ENCODE peak calls at places on chromosomes 4 and X, in ten cellular contexts. P, O, A, V, G, H, Z, Y, W and T are unnamed samples. For H4K20me1, the result is how much of the 10 kb centered on the place peaks cover.

GRCh38 chr4:8380511-8381415 is 59.8 kb downstream of the ACOX3 start:
- DNase-seq in G (no peak), A (no peak), H (no peak), W (no peak), Z (no peak), V (no peak), O (no peak), Y (no peak), P (no peak), T (no peak)

GRCh38 chr4:66307641-66308438 is 637.6 kb upstream of the EPHA5 start:
- DNase-seq in Z (no peak), G (no peak), H (no peak), O (no peak), P (no peak), A (no peak), V (no peak), Y (no peak), W (no peak), T (no peak)

GRCh38 chr4:96009720-96010119 is 169.8 kb downstream of the PDHA2 start:
- DNase-seq in P (peak), V (peak), H (peak), W (no peak), O (peak), Z (no peak), A (no peak), G (peak), Y (no peak), T (no peak)

GRCh38 chr4:39205000-39205399 is 22.7 kb downstream of the WDR19 start:
- DNase-seq in Y (peak), H (no peak), G (no peak), W (no peak), P (no peak), A (no peak), O (no peak), Z (no peak), V (peak), T (no peak)

GRCh38 chrX:35886135-35886534 is 33.4 kb upstream of the CFAP47 start:
- DNase-seq in V (no peak), Y (no peak), Z (no peak), G (no peak), A (no peak), O (no peak), W (no peak), H (no peak), P (no peak), T (no peak)

GRCh38 chrX:47175588-47175980 is 18.0 kb upstream of the UBA1 start:
- DNase-seq in P (no peak), O (no peak), A (no peak), G (no peak), W (no peak), V (no peak), Z (no peak), Y (peak), H (no peak), T (no peak)

GRCh38 chrX:71619193-71619592 is 882 bp upstream of the CXCR3 start:
- DNase-seq in O (no peak), W (no peak), A (no peak), G (no peak), Z (no peak), P (no peak), H (no peak), Y (no peak), V (peak), T (no peak)

GRCh38 chr4:123484291-123484926 is 87.8 kb downstream of the SPRY1 start:
- DNase-seq in W (peak), G (no peak), H (no peak), V (no peak), O (no peak), P (no peak), Z (no peak), Y (no peak), A (no peak), T (no peak)

GRCh38 chr4:77697860-77698599 is 92.4 kb downstream of the CXCL13 start:
- DNase-seq in O (peak), G (peak), Z (peak), A (peak), H (peak), P (peak), Y (no peak), V (peak), W (peak), T (no peak)

GRCh38 chr4:142615324-142615665 is 230.8 kb downstream of the INPP4B start:
- DNase-seq in W (no peak), P (peak), A (no peak), Y (no peak), Z (peak), V (peak), O (peak), G (no peak), H (peak), T (no peak)

GRCh38 chr4:69467797-69468196 is 27.9 kb downstream of the UGT2B4 start:
- DNase-seq in P (no peak), W (no peak), G (peak), O (no peak), A (no peak), H (no peak), V (no peak), Z (no peak), Y (no peak), T (no peak)

GRCh38 chr4:112213850-112214249 is 17.7 kb upstream of the AP1AR start:
- DNase-seq in Y (no peak), P (peak), H (peak), W (no peak), G (no peak), A (no peak), O (peak), V (peak), Z (no peak), T (no peak)

GRCh38 chrX:12480956-12481355 is 310.3 kb upstream of the PRPS2 start:
- DNase-seq in Y (no peak), P (no peak), W (no peak), H (no peak), G (no peak), O (peak), V (no peak), Z (no peak), A (no peak), T (no peak)

GRCh38 chr4:69376450-69376849 is 96.2 kb downstream of the UGT2B28 start:
- DNase-seq in V (no peak), G (no peak), O (no peak), W (no peak), Z (no peak), P (no peak), Y (no peak), A (no peak), H (no peak), T (no peak)

GRCh38 chr4:88021824-88022223 is 14.4 kb downstream of the PKD2 start:
- DNase-seq in G (no peak), A (no peak), Y (no peak), O (peak), H (peak), P (peak), V (no peak), W (no peak), Z (no peak), T (no peak)

GRCh38 chr4:149555146-149555545 is 260.5 kb downstream of the IQCM start:
- DNase-seq in A (no peak), V (peak), P (no peak), H (no peak), G (no peak), O (peak), Y (no peak), Z (no peak), W (no peak), T (no peak)

GRCh38 chrX:100636321-100636991 is at the start of gene TSPAN6:
- DNase-seq in A (peak), H (peak), Y (peak), W (peak), G (peak), V (peak), Z (peak), P (peak), O (peak), T (no peak)

GRCh38 chr4:75919914-75920313 is 17.7 kb upstream of the PPEF2 start:
- DNase-seq in H (peak), W (no peak), G (no peak), V (peak), Z (no peak), Y (no peak), O (no peak), P (peak), A (no peak), T (no peak)

DNA sequence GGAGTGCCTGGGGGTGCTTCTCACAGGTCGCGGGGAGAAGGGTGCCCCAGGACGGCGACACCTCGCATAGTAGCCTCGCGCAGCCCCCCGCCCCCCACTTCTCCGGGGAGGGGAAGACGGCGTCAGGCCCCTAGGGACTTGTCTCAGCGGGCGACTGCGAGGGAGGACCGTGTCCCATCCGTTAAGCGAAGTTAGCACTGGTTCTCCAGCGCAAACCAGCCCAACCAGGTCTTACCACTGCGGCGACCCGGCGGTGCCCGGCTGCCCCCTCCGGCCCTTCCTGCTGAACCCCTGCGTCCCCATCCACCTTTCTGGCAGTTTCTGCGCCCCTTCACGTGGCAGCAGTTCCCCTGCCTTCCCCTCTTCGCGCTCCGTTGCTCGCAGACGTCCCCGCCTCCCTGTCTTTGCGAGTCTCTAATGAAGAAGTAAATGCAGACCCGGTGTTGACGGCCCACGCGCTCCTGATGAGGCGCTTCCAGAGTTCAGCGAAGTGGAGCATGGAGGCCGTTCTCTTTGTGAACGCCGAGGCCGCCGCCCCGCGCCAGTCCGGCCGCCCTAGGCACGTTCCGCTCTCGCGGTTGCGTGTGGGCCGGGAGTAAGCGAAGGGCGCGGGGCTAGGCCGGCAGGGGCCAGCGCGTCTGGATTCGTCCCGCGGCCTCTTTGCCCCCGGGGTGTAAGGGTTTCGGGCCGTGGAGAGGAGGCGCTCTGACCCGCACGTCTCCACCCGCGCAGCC is 3.0 kb downstream of the SLIT2 start:
- DNase-seq in H (peak), A (no peak), Z (no peak), O (no peak), W (no peak), G (peak), Y (peak), V (peak), P (peak), T (no peak)
- H4K20me1 ChIP-seq in H (under half), A (under half), Z (under half), O (under half), W (under half), G (under half), Y (half or more), V (under half), P (under half), T (under half)

GRCh38 chrX:106451933-106452332 is 159.8 kb upstream of the RADX start:
- DNase-seq in G (no peak), A (no peak), Z (no peak), Y (no peak), P (no peak), V (no peak), W (no peak), H (no peak), O (no peak), T (no peak)
- H4K20me1 ChIP-seq in G (under half), A (under half), Z (under half), Y (under half), P (under half), V (under half), W (under half), H (under half), O (under half), T (under half)

DNA sequence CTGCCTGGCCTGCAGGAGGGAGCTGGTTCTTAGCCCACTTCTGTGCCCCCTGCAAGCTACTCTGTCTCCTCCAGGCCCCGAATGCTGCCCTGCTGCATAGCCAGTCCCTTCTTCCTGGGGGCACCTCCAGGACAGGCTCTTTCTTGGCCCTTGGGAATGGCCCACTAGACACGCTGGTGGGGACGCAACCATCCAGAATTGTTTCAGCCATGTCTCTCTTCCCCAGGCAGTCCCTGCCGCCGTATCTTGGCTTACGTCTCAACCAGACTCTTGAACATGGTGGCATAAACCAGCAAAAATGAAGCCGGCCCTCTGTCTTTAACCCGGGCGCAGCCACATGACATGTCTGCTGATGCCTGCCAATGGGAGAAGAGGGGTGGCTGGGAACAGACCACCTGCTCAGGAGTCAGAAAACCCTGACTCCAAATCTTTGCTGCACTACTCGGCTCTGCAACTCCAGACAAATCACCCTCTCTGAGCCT is 9.0 kb downstream of the LRPAP1 start:
- DNase-seq in W (no peak), Y (no peak), O (no peak), P (no peak), Z (no peak), H (no peak), G (no peak), A (no peak), V (no peak), T (no peak)
- H4K20me1 ChIP-seq in W (under half), Y (under half), O (under half), P (under half), Z (under half), H (under half), G (under half), A (under half), V (half or more), T (half or more)

DNA sequence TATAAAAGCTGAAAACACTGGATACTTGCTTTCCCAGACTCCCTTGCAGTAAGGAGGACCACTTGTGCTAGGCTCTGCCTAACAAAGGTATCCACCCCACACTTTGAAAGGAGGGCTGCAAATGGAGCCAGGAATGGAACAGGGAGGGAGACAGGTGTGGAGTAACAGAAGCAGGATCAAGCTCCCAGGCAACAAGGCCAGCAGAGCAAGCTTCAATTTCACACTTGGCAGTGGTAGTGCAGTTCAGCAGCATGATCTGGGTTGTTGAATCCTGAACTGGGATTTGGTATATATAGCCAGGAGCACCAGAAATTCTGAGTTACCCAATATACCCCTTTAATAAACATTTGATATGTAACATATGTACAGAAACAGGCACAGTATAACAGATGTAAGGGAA is 9.8 kb downstream of the LAMP2 start:
- DNase-seq in V (no peak), Y (no peak), P (no peak), H (no peak), A (no peak), O (no peak), G (no peak), W (no peak), Z (no peak), T (no peak)
- H4K20me1 ChIP-seq in V (under half), Y (under half), P (under half), H (under half), A (under half), O (under half), G (under half), W (under half), Z (under half), T (under half)

GRCh38 chr4:110152386-110152785 is 46.0 kb downstream of the ELOVL6 start:
- DNase-seq in H (no peak), Y (no peak), V (no peak), A (no peak), W (no peak), O (no peak), P (no peak), Z (no peak), G (no peak), T (no peak)

GRCh38 chr4:110154586-110154985 is 43.8 kb downstream of the ELOVL6 start:
- DNase-seq in O (no peak), Y (no peak), V (no peak), A (no peak), Z (no peak), P (no peak), H (no peak), W (no peak), G (no peak), T (no peak)

GRCh38 chr4:110156442-110156841 is 42.0 kb downstream of the ELOVL6 start:
- DNase-seq in G (no peak), Y (no peak), A (no peak), Z (no peak), P (no peak), H (no peak), V (no peak), O (no peak), W (no peak), T (no peak)

GRCh38 chr4:110157580-110157979 is 40.8 kb downstream of the ELOVL6 start:
- DNase-seq in O (no peak), G (no peak), Y (no peak), H (no peak), P (no peak), Z (no peak), A (no peak), V (no peak), W (no peak), T (no peak)

GRCh38 chr4:110155632-110156031 is 42.8 kb downstream of the ELOVL6 start:
- DNase-seq in O (no peak), A (no peak), P (no peak), W (no peak), V (no peak), Z (no peak), Y (no peak), G (no peak), H (no peak), T (no peak)
- H4K20me1 ChIP-seq in O (under half), A (under half), P (under half), W (under half), V (under half), Z (under half), Y (under half), G (under half), H (under half), T (under half)

GRCh38 chr4:139535228-139535851 is 20.7 kb downstream of the SETD7 start:
- DNase-seq in P (peak), A (no peak), H (no peak), G (no peak), O (no peak), V (no peak), W (no peak), Y (no peak), Z (no peak), T (no peak)

GRCh38 chr4:139530833-139531427 is 25.1 kb downstream of the SETD7 start:
- DNase-seq in Z (no peak), A (peak), O (peak), W (peak), H (peak), G (peak), V (no peak), P (peak), Y (peak), T (peak)

GRCh38 chr4:139535852-139536234 is 20.2 kb downstream of the SETD7 start:
- DNase-seq in W (no peak), V (no peak), O (no peak), A (no peak), Z (no peak), Y (no peak), G (no peak), H (no peak), P (peak), T (no peak)

GRCh38 chr4:139534287-139534950 is 21.6 kb downstream of the SETD7 start:
- DNase-seq in O (no peak), W (no peak), G (no peak), V (no peak), H (no peak), P (no peak), Y (no peak), Z (no peak), A (no peak), T (no peak)

DNA sequence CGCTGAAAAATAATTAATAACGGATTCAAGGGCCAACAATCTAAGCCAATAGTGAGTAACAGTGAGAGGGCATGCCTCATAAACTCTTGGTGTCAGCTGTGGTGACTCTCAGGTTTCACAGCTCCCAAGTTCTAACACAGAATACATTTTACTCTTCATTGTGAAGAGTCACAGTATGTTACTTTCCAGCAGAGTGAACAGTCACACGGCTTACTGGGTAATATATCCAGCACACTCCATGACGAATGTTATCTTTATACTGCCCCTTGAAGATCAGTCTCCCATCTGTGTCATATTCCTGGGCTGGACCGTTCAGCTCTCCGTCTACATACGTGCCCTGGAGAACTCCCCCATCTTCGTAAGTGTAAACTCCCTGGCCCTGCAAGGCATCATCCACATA is 23.1 kb downstream of the SETD7 start:
- DNase-seq in Y (no peak), G (no peak), Z (no peak), A (no peak), W (no peak), P (no peak), V (no peak), O (no peak), H (peak), T (no peak)
- H4K20me1 ChIP-seq in Y (under half), G (under half), Z (under half), A (under half), W (under half), P (under half), V (under half), O (under half), H (under half), T (under half)

GRCh38 chr4:26372076-26372475 is 51.3 kb downstream of the RBPJ start:
- DNase-seq in P (no peak), Y (no peak), V (no peak), W (no peak), A (no peak), G (no peak), Z (no peak), H (no peak), O (no peak), T (no peak)
- H4K20me1 ChIP-seq in P (under half), Y (under half), V (half or more), W (half or more), A (under half), G (half or more), Z (under half), H (half or more), O (under half), T (half or more)

DNA sequence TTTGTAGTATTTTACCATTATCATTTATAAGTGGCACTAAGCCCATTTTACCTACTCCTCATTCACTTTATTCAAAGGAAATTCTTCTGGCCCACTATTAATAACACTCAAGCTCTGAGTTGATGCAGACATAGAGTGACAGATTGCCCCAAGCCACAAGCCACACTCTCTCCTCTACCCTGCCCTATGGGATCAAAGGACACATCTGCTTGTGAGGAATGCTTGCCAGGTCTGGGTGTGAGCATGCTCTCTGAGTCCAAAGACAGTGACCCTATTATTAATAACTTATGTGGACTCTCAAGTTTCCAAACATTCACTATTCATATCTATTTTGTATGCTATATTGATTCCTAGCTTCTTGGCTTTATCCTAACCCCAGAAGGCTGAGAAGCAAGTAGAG is 18.5 kb downstream of the ETNPPL start:
- DNase-seq in G (no peak), V (no peak), Z (no peak), A (no peak), Y (no peak), O (no peak), P (no peak), H (no peak), W (peak), T (no peak)
- H4K20me1 ChIP-seq in G (under half), V (under half), Z (under half), A (under half), Y (under half), O (under half), P (under half), H (under half), W (under half), T (under half)

GRCh38 chrX:24201216-24201615 is 51.7 kb downstream of the ZFX start:
- DNase-seq in V (no peak), A (no peak), H (no peak), O (peak), Z (no peak), Y (no peak), W (no peak), P (no peak), G (no peak), T (no peak)

GRCh38 chrX:24200133-24200532 is 50.6 kb downstream of the ZFX start:
- DNase-seq in G (no peak), A (no peak), V (no peak), W (no peak), H (no peak), O (no peak), Z (no peak), Y (no peak), P (no peak), T (no peak)

GRCh38 chrX:24190500-24191156 is 41.1 kb downstream of the ZFX start:
- DNase-seq in O (no peak), W (peak), V (peak), H (peak), G (no peak), Y (no peak), P (peak), Z (no peak), A (no peak), T (no peak)

GRCh38 chrX:24198101-24198500 is 48.6 kb downstream of the ZFX start:
- DNase-seq in O (no peak), A (no peak), P (no peak), Y (no peak), W (no peak), V (no peak), G (no peak), H (no peak), Z (no peak), T (no peak)

GRCh38 chrX:24196509-24196908 is 47.0 kb downstream of the ZFX start:
- DNase-seq in P (no peak), O (no peak), V (no peak), G (no peak), W (no peak), Y (no peak), Z (no peak), A (no peak), H (no peak), T (no peak)
- H4K20me1 ChIP-seq in P (under half), O (under half), V (half or more), G (under half), W (half or more), Y (half or more), Z (under half), A (under half), H (under half), T (under half)